ENCODE peak calls at places on chromosomes 7 and 10, in ten cellular contexts. L, W, Z, Y, C, M, J, S, B and V are unnamed samples.
A peak's percentile ranks its signal among the peaks of the same experiment; 100 is the strongest.

GRCh38 chr10:29471483-29471859 is 163.3 kb downstream of the SVIL start:
- DNase-seq in L (peak; percentile 80), W (no peak), Z (peak; percentile 88), Y (no peak), C (no peak), M (no peak), J (no peak), S (no peak), B (peak; percentile 52), V (peak; percentile 44)

GRCh38 chr10:124508070-124508667 is 46.5 kb downstream of the LHPP start:
- DNase-seq in L (no peak), W (no peak), Z (no peak), Y (no peak), C (no peak), M (no peak), J (no peak), S (peak; percentile 34), B (no peak), V (no peak)

GRCh38 chr7:89666436-89666835 is 487.8 kb upstream of the STEAP1 start:
- DNase-seq in L (no peak), W (no peak), Z (no peak), Y (no peak), C (no peak), M (no peak), J (no peak), S (no peak), B (no peak), V (no peak)

GRCh38 chr7:105399043-105399725 is 10.5 kb upstream of the SRPK2 start:
- DNase-seq in L (peak; percentile 59), W (no peak), Z (peak; percentile 13), Y (no peak), C (no peak), M (no peak), J (no peak), S (no peak), B (no peak), V (no peak)

GRCh38 chr7:9029671-9030070 is 596.3 kb downstream of the NXPH1 start:
- DNase-seq in L (no peak), W (no peak), Z (no peak), Y (no peak), C (no peak), M (no peak), J (no peak), S (no peak), B (no peak), V (no peak)

GRCh38 chr7:47300472-47301021 is 281.4 kb downstream of the TNS3 start:
- DNase-seq in L (no peak), W (no peak), Z (no peak), Y (no peak), C (no peak), M (no peak), J (no peak), S (no peak), B (no peak), V (no peak)

GRCh38 chr10:119421887-119422684 is 120.4 kb downstream of the RGS10 start:
- DNase-seq in L (peak; percentile 82), W (no peak), Z (no peak), Y (no peak), C (no peak), M (no peak), J (peak; percentile 50), S (peak; percentile 29), B (no peak), V (no peak)

GRCh38 chr10:65123120-65123519 is 1601.9 kb downstream of the REEP3 start:
- DNase-seq in L (no peak), W (no peak), Z (no peak), Y (no peak), C (no peak), M (no peak), J (no peak), S (no peak), B (no peak), V (no peak)

GRCh38 chr10:130862122-130862521 is 449.4 kb downstream of the TCERG1L start:
- DNase-seq in L (no peak), W (no peak), Z (no peak), Y (no peak), C (no peak), M (no peak), J (no peak), S (no peak), B (no peak), V (no peak)

GRCh38 chr10:128943111-128943510 is 523.9 kb upstream of the MGMT start:
- DNase-seq in L (no peak), W (no peak), Z (no peak), Y (no peak), C (no peak), M (no peak), J (no peak), S (no peak), B (no peak), V (no peak)

GRCh38 chr7:157797361-157797760 is 460.6 kb downstream of the DNAJB6 start:
- DNase-seq in L (no peak), W (no peak), Z (no peak), Y (no peak), C (no peak), M (no peak), J (no peak), S (peak; percentile 21), B (no peak), V (no peak)
- H3K9me3 ChIP-seq in L (no peaks in the 10 kb centered on the region), W (no peaks in the 10 kb centered on the region), Z (peaks cover 8% of the 10 kb centered on the region), Y (no peaks in the 10 kb centered on the region), C (no peaks in the 10 kb centered on the region), M (no peaks in the 10 kb centered on the region), J (no peaks in the 10 kb centered on the region), S (no peaks in the 10 kb centered on the region), B (no peaks in the 10 kb centered on the region), V (peaks cover 94% of the 10 kb centered on the region)

DNA sequence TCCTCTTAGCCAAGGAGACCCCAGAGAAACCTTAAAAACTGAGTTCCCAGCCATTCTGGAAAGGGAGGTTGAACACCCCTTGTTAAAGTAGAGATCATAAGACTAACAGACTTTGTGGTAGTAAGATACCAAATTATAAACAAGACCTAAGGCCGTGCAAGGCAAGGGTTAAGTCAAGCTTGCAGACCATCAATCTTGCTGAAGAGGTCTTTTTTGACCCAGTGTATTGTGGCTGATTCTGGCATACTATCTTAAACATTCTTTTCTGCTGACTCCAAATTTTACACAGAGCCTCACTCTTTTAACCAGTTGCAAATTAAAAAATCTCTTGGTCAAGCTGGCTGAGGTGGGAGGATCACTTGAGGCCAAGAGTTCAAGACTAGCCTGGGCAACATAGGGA is 1.2 kb upstream of the TBRG4 start:
- DNase-seq in L (peak; percentile 50), W (no peak), Z (peak; percentile 64), Y (no peak), C (no peak), M (no peak), J (no peak), S (no peak), B (no peak), V (no peak)
- H3K4me3 ChIP-seq in L (peak overlapping the region; percentile 91), W (no peak overlapping the region), Z (no peak overlapping the region), Y (peak overlapping the region; percentile 99), C (no peak overlapping the region), M (peak overlapping the region; percentile 64), J (peak overlapping the region; percentile 67), S (no peak overlapping the region), B (peak overlapping the region; percentile 74), V (peak overlapping the region; percentile 96)

GRCh38 chr7:45150199-45150598 is 7.4 kb upstream of the RAMP3 start:
- DNase-seq in L (no peak), W (no peak), Z (no peak), Y (no peak), C (no peak), M (no peak), J (no peak), S (no peak), B (no peak), V (no peak)

GRCh38 chr7:45149606-45150005 is 8.0 kb upstream of the RAMP3 start:
- DNase-seq in L (no peak), W (no peak), Z (no peak), Y (no peak), C (no peak), M (no peak), J (no peak), S (no peak), B (no peak), V (no peak)

GRCh38 chr7:45153238-45153637 is 4.4 kb upstream of the RAMP3 start:
- DNase-seq in L (no peak), W (no peak), Z (no peak), Y (no peak), C (no peak), M (no peak), J (no peak), S (no peak), B (no peak), V (no peak)

GRCh38 chr7:45151967-45152366 is 5.6 kb upstream of the RAMP3 start:
- DNase-seq in L (no peak), W (no peak), Z (no peak), Y (no peak), C (no peak), M (no peak), J (no peak), S (no peak), B (no peak), V (no peak)

GRCh38 chr7:45151131-45151684 is 6.4 kb upstream of the RAMP3 start:
- DNase-seq in L (no peak), W (no peak), Z (no peak), Y (no peak), C (no peak), M (no peak), J (no peak), S (no peak), B (no peak), V (no peak)
- H3K9me3 ChIP-seq in L (no peaks in the 10 kb centered on the region), W (no peaks in the 10 kb centered on the region), Z (no peaks in the 10 kb centered on the region), Y (no peaks in the 10 kb centered on the region), C (no peaks in the 10 kb centered on the region), M (no peaks in the 10 kb centered on the region), J (no peaks in the 10 kb centered on the region), S (no peaks in the 10 kb centered on the region), B (no peaks in the 10 kb centered on the region), V (no peaks in the 10 kb centered on the region)

GRCh38 chr10:114402871-114403544 is 1.3 kb downstream of the AFAP1L2 start:
- DNase-seq in L (no peak), W (no peak), Z (peak; percentile 27), Y (no peak), C (no peak), M (no peak), J (no peak), S (no peak), B (no peak), V (no peak)

GRCh38 chr10:114403545-114404161 is 649 bp downstream of the AFAP1L2 start:
- DNase-seq in L (no peak), W (no peak), Z (no peak), Y (peak; percentile 38), C (no peak), M (no peak), J (peak; percentile 74), S (no peak), B (no peak), V (no peak)

GRCh38 chr10:114404171-114405010 is at the start of gene AFAP1L2:
- DNase-seq in L (no peak), W (no peak), Z (no peak), Y (peak; percentile 51), C (no peak), M (no peak), J (peak; percentile 70), S (peak; percentile 73), B (peak; percentile 69), V (no peak)

GRCh38 chr10:114406455-114406854 is 2.2 kb upstream of the AFAP1L2 start:
- DNase-seq in L (no peak), W (no peak), Z (no peak), Y (no peak), C (no peak), M (no peak), J (no peak), S (no peak), B (no peak), V (no peak)

DNA sequence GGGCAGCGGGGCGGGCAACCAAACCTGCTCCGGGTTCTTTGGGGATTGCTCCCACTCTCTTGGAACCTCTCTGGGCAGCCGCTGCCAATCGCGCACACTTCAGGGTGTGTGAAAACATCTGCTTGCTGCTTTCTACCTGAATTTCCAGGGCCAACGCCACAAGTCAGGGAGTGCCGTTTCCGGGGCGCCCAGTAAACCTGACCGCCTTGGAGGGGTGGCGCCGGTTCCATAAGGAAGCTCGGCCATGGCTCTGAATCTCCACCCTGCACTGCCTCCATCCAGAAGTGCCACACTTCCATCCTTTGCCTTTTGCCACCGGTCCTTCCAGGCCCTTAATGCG is 679 bp upstream of the AFAP1L2 start:
- DNase-seq in L (no peak), W (no peak), Z (no peak), Y (no peak), C (no peak), M (no peak), J (no peak), S (peak; percentile 72), B (no peak), V (no peak)
- H3K4me3 ChIP-seq in L (no peak overlapping the region), W (peak overlapping the region; percentile 71), Z (no peak overlapping the region), Y (peak overlapping the region; percentile 64), C (peak overlapping the region; percentile 82), M (peak overlapping the region; percentile 68), J (peak overlapping the region; percentile 61), S (no peak overlapping the region), B (no peak overlapping the region), V (no peak overlapping the region)